ENCODE peak calls at places on chromosomes 11 and 22, in nine cellular contexts. Z is LoVo; C is chondrocyte; N is activated T-cell treated with anti-CD3 and anti-CD28 coated beads, Interleukin-2, amount 50 U/mL, for 4 hours; S is A549; A is activated CD4-positive, alpha-beta T cell treated with anti-CD3 and anti-CD28 coated beads for 24 hours; P is NCI-H2107; M is GM20000; L is stimulated activated CD4-positive, alpha-beta T cell treated with anti-CD3 and anti-CD28 coated beads, TNF-alpha, amount 100 ng/mL, for 1 hour. Y is an unnamed sample.

GRCh38 chr11:2523821-2524391 is 79.1 kb downstream of the KCNQ1 start:
- DNase-seq in M (no peak), S (no peak), A (no peak), C (peak; percentile 77), P (no peak), N (no peak), L (no peak), Z (no peak), Y (peak; percentile 7)

GRCh38 chr11:68146010-68146540 is 24.9 kb upstream of the CHKA start:
- DNase-seq in M (no peak), P (no peak), N (no peak), Z (peak; percentile 93), S (peak; percentile 49), A (no peak), L (no peak), C (no peak), Y (no peak)

GRCh38 chr22:22239311-22239939 is 5.2 kb upstream of the VPREB1 start:
- DNase-seq in L (no peak), M (peak; percentile 3), P (no peak), C (no peak), A (no peak), N (no peak), S (no peak), Z (no peak), Y (no peak)

GRCh38 chr11:127217941-127218615 is 217.5 kb upstream of the KIRREL3 start:
- DNase-seq in Z (no peak), P (no peak), L (no peak), C (no peak), S (no peak), N (no peak), M (no peak), A (no peak), Y (no peak)

GRCh38 chr11:8031248-8032115 is 44.3 kb downstream of the EIF3F start:
- DNase-seq in L (no peak), A (no peak), C (peak; percentile 86), M (no peak), N (no peak), P (no peak), S (no peak), Z (no peak), Y (peak; percentile 10)

GRCh38 chr11:128470081-128470480 is 117.3 kb downstream of the ETS1 start:
- DNase-seq in Z (no peak), P (no peak), M (peak; percentile 43), C (no peak), N (no peak), L (no peak), A (no peak), S (no peak), Y (no peak)

GRCh38 chr11:124085583-124085982 is 29.7 kb upstream of the VWA5A start:
- DNase-seq in P (no peak), Z (no peak), N (no peak), C (no peak), M (no peak), A (no peak), S (no peak), L (no peak), Y (no peak)

GRCh38 chr11:67310246-67311050 is 7.1 kb downstream of the SSH3 start:
- DNase-seq in C (peak; percentile 85), P (no peak), M (no peak), N (no peak), L (no peak), A (no peak), S (no peak), Z (no peak), Y (no peak)

GRCh38 chr11:114466742-114467141 is 27.5 kb downstream of the REXO2 start:
- DNase-seq in Z (no peak), M (no peak), P (no peak), A (no peak), C (no peak), L (no peak), N (no peak), S (no peak), Y (no peak)

GRCh38 chr22:48721394-48721666 is 1106.3 kb downstream of the BRD1 start:
- DNase-seq in L (no peak), M (no peak), P (no peak), A (no peak), Z (no peak), N (no peak), S (no peak), C (no peak), Y (no peak)

GRCh38 chr11:109237636-109238035 is 184.4 kb upstream of the C11orf87 start:
- DNase-seq in A (no peak), N (no peak), M (no peak), S (no peak), P (no peak), Z (no peak), L (no peak), C (no peak), Y (no peak)

GRCh38 chr22:40058265-40058664 is 63.5 kb downstream of the FAM83F start:
- DNase-seq in L (no peak), P (no peak), A (no peak), Z (no peak), S (no peak), N (peak; percentile 15), M (no peak), C (no peak), Y (no peak)

GRCh38 chr22:50605349-50606074 is 4.9 kb downstream of the MAPK8IP2 start:
- DNase-seq in S (no peak), N (no peak), Z (no peak), C (no peak), P (no peak), M (peak; percentile 33), A (no peak), L (no peak), Y (no peak)

GRCh38 chr11:73225001-73225686 is 7.1 kb downstream of the P2RY2 start:
- DNase-seq in N (no peak), A (no peak), L (no peak), S (no peak), M (no peak), P (no peak), C (peak; percentile 57), Z (no peak), Y (no peak)

GRCh38 chr11:128624269-128625170 is 37.2 kb upstream of the ETS1 start:
- DNase-seq in M (peak; percentile 67), L (no peak), Z (no peak), C (no peak), N (peak; percentile 43), S (no peak), A (no peak), P (no peak), Y (peak; percentile 72)

GRCh38 chr11:693887-694562 is 997 bp downstream of the DEAF1 start:
- DNase-seq in L (no peak), A (no peak), Z (no peak), P (no peak), N (no peak), M (no peak), C (no peak), S (no peak), Y (no peak)

GRCh38 chr22:37288521-37288920 is 6.2 kb downstream of the CYTH4 start:
- DNase-seq in M (no peak), S (no peak), N (no peak), C (no peak), A (no peak), P (no peak), Z (no peak), L (no peak), Y (no peak)

GRCh38 chr22:32858121-32858703 is 56.7 kb downstream of the TIMP3 start:
- DNase-seq in M (no peak), N (no peak), S (no peak), A (no peak), Z (no peak), C (no peak), P (no peak), L (no peak), Y (no peak)

GRCh38 chr11:125229006-125229405 is 64.5 kb downstream of the PKNOX2 start:
- DNase-seq in Z (no peak), A (no peak), P (no peak), M (no peak), S (no peak), C (no peak), L (no peak), N (no peak), Y (no peak)

GRCh38 chr22:30649430-30650007 is 13.9 kb downstream of the SLC35E4 start:
- DNase-seq in P (no peak), Z (peak; percentile 92), C (no peak), A (peak; percentile 81), M (peak; percentile 87), L (peak; percentile 70), N (peak; percentile 82), S (no peak), Y (no peak)

GRCh38 chr11:35752115-35752514 is 89.5 kb downstream of the TRIM44 start:
- DNase-seq in N (no peak), C (no peak), A (no peak), Z (no peak), S (no peak), L (no peak), M (no peak), P (no peak), Y (no peak)

GRCh38 chr11:70556884-70557741 is 158.8 kb downstream of the CTTN start:
- DNase-seq in Z (peak; percentile 58), S (no peak), N (no peak), C (no peak), P (no peak), A (no peak), L (no peak), M (no peak), Y (no peak)

GRCh38 chr11:66473167-66473566 is 6.5 kb downstream of the PELI3 start:
- DNase-seq in C (no peak), L (no peak), M (no peak), N (no peak), S (no peak), Z (no peak), A (no peak), P (no peak), Y (no peak)

GRCh38 chr22:19679476-19680099 is 34.7 kb upstream of the SEPTIN5 start:
- DNase-seq in L (peak; percentile 31), A (peak; percentile 9), C (peak; percentile 81), M (peak; percentile 56), S (peak; percentile 7), P (no peak), Z (no peak), N (peak; percentile 54), Y (peak; percentile 29)

GRCh38 chr11:17352925-17353227 is 1.3 kb downstream of the NCR3LG1 start:
- DNase-seq in Z (peak; percentile 59), L (peak; percentile 7), S (peak; percentile 63), C (no peak), P (no peak), N (peak; percentile 24), A (no peak), M (no peak), Y (no peak)

GRCh38 chr11:12717851-12718291 is 43.6 kb downstream of the TEAD1 start:
- DNase-seq in N (peak; percentile 11), C (no peak), L (no peak), S (no peak), P (no peak), A (peak; percentile 4), M (peak; percentile 31), Z (no peak), Y (no peak)

GRCh38 chr11:76805206-76805913 is 22.2 kb downstream of the TSKU start:
- DNase-seq in C (no peak), S (no peak), M (no peak), A (no peak), P (no peak), Z (no peak), N (no peak), L (no peak), Y (no peak)

GRCh38 chr11:110200836-110201235 is 95.6 kb downstream of the RDX start:
- DNase-seq in S (no peak), A (no peak), L (no peak), Z (no peak), P (no peak), M (no peak), N (no peak), C (no peak), Y (no peak)